ENCODE peak calls at places on chromosome 9, in four cellular contexts. O is neural crest cell, M is sigmoid colon, W is spleen. D is an unnamed sample.

GRCh38 chr9:70408393-70409040 is 5.9 kb downstream of the KLF9 start:
- DNase-seq in M (peak), W (no peak), O (no peak), D (no peak)

GRCh38 chr9:26675055-26675454 is 217.5 kb downstream of the CAAP1 start:
- DNase-seq in O (no peak), W (no peak), M (no peak), D (no peak)

GRCh38 chr9:18665947-18666346 is 192.0 kb downstream of the ADAMTSL1 start:
- DNase-seq in O (no peak), M (no peak), W (no peak), D (no peak)

GRCh38 chr9:99231708-99232107 is 9.6 kb downstream of the SEC61B start:
- DNase-seq in M (no peak), W (no peak), O (peak), D (peak)

GRCh38 chr9:89311346-89312153 is 555 bp downstream of the CKS2 start:
- DNase-seq in O (no peak), W (no peak), M (peak), D (no peak)

GRCh38 chr9:103804077-103804735 is 289.9 kb upstream of the SMC2 start:
- DNase-seq in M (no peak), W (no peak), O (no peak), D (peak)

GRCh38 chr9:136198605-136199083 is 6.3 kb downstream of the LHX3 start:
- DNase-seq in W (no peak), M (no peak), O (no peak), D (peak)

GRCh38 chr9:99253772-99254431 is 31.8 kb downstream of the SEC61B start:
- DNase-seq in O (no peak), W (peak), M (no peak), D (peak)

GRCh38 chr9:34675048-34675714 is 12.7 kb upstream of the CCL27 start:
- DNase-seq in W (peak), M (no peak), O (peak), D (peak)

GRCh38 chr9:69500925-69501324 is 171.2 kb downstream of the APBA1 start:
- DNase-seq in W (no peak), O (no peak), M (no peak), D (no peak)

GRCh38 chr9:77575785-77576184 is 72.3 kb downstream of the GNA14 start:
- DNase-seq in M (no peak), W (no peak), O (peak), D (peak)

GRCh38 chr9:36150529-36151305 is 14.2 kb downstream of the GLIPR2 start:
- DNase-seq in O (no peak), M (no peak), W (no peak), D (peak)

GRCh38 chr9:94817291-94818195 is 91.0 kb downstream of the AOPEP start:
- DNase-seq in M (no peak), O (no peak), W (no peak), D (no peak)

GRCh38 chr9:92600075-92600741 is 64.4 kb upstream of the ECM2 start:
- DNase-seq in O (no peak), W (no peak), M (no peak), D (peak)

DNA sequence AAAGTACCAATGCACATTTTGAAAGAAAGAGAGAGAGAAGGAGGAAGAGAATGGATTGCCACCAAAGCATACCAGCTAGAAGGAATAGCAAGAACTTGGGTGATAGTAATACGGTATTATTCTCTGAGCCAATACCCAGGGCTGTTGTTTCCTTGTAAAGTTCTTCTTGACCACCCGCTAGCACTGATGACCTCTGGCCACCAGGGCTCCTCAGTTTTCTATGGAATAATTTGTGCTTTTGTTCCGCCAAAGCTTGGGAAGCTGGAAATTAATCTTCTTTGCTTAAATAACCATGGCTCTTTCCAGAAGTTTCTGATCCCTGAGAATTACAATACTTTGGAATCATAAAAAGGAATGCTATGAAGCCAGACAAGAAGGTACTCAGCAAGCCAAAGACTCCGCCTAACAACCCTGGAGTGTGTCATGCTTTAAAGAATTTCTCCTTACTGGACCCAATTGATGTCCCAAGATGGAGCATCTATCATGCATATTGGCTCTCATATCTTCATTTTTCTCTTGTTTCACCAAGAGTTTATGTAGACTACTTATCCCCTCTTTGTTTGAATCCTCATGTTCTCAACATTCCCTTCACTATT is 29.8 kb downstream of the OR2K2 start:
- DNase-seq in O (no peak), M (no peak), W (no peak), D (no peak)
- TF ChIP-seq CTCF in O (no peak), M (no peak), W (no peak), D (no peak)

GRCh38 chr9:129945314-129945713 is 97.7 kb downstream of the FNBP1 start:
- DNase-seq in O (no peak), W (no peak), M (no peak), D (no peak)
- TF ChIP-seq CTCF in O (no peak), W (no peak), M (no peak), D (no peak)

GRCh38 chr9:16705121-16705604 is 165.3 kb downstream of the BNC2 start:
- DNase-seq in W (no peak), O (peak), M (peak), D (peak)

GRCh38 chr9:16712800-16713199 is 157.7 kb downstream of the BNC2 start:
- DNase-seq in W (no peak), O (no peak), M (no peak), D (no peak)

GRCh38 chr9:16710888-16711287 is 159.6 kb downstream of the BNC2 start:
- DNase-seq in O (no peak), W (no peak), M (no peak), D (no peak)

GRCh38 chr9:16709936-16710335 is 160.5 kb downstream of the BNC2 start:
- DNase-seq in W (no peak), O (no peak), M (no peak), D (no peak)

GRCh38 chr9:16708638-16709435 is 161.6 kb downstream of the BNC2 start:
- DNase-seq in W (no peak), M (no peak), O (no peak), D (no peak)
- TF ChIP-seq CTCF in W (no peak), M (no peak), O (no peak), D (no peak)

GRCh38 chr9:102650896-102651295 is 344.2 kb upstream of the CYLC2 start:
- DNase-seq in O (no peak), W (no peak), M (no peak), D (no peak)

DNA sequence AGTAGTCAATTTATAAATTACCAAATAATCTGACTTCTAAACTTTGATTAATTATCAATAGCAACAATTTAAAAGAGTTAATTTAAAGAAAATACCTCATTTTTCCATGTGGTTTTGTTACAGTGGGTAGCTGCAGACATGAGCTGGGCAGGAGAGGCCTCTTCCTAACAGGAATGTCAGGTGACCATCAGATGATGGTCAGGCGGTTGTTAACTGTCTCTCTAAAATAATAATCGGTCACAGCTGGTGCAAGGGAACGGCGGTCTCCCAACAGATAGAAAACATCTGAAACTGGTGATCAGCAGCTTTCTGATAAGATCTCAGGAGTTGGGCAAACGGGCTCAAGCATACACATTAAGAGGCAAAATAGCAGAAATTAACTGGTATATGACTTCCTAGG is 342.7 kb upstream of the CYLC2 start:
- DNase-seq in O (no peak), M (no peak), W (no peak), D (no peak)
- TF ChIP-seq CTCF in O (no peak), M (no peak), W (no peak), D (no peak)

D was measured in epithelial cell of esophagus.